ENCODE peak calls at places on chromosomes 4 and X, in six cellular contexts. One of them, this sample, is unnamed.

GRCh38 chrX:57906790-57907189 is 3.5 kb downstream of the ZXDA start:
- DNase-seq in WTC11: no peak
- DNase-seq in GM12878: no peak
- DNase-seq in H1: no peak
- DNase-seq in HepG2: no peak
- DNase-seq in K562: no peak
- DNase-seq in this sample: no peak

GRCh38 chr4:1373892-1374705 is 27.1 kb downstream of the UVSSA start:
- DNase-seq in WTC11: peak
- DNase-seq in GM12878: no peak
- DNase-seq in H1: no peak
- DNase-seq in HepG2: no peak
- DNase-seq in K562: no peak
- DNase-seq in this sample: no peak

GRCh38 chr4:153532227-153532626 is 66.1 kb downstream of the TMEM131L start:
- DNase-seq in WTC11: no peak
- DNase-seq in GM12878: no peak
- DNase-seq in H1: no peak
- DNase-seq in HepG2: no peak
- DNase-seq in K562: no peak
- DNase-seq in this sample: no peak

GRCh38 chr4:186627226-186627865 is 72.0 kb upstream of the MTNR1A start:
- DNase-seq in WTC11: no peak
- DNase-seq in GM12878: no peak
- DNase-seq in H1: no peak
- DNase-seq in HepG2: no peak
- DNase-seq in K562: no peak
- DNase-seq in this sample: peak

GRCh38 chr4:187354740-187355139 is 631.1 kb upstream of the FAT1 start:
- DNase-seq in WTC11: no peak
- DNase-seq in GM12878: no peak
- DNase-seq in H1: no peak
- DNase-seq in HepG2: no peak
- DNase-seq in K562: no peak
- DNase-seq in this sample: no peak

GRCh38 chrX:108186811-108187210 is 95.2 kb downstream of the ATG4A start:
- DNase-seq in WTC11: no peak
- DNase-seq in GM12878: no peak
- DNase-seq in H1: no peak
- DNase-seq in HepG2: peak
- DNase-seq in K562: no peak
- DNase-seq in this sample: no peak

GRCh38 chr4:168451744-168452394 is 28.4 kb downstream of the DDX60L start:
- DNase-seq in WTC11: no peak
- DNase-seq in GM12878: no peak
- DNase-seq in H1: no peak
- DNase-seq in HepG2: no peak
- DNase-seq in K562: no peak
- DNase-seq in this sample: no peak

GRCh38 chr4:52010976-52011375 is 9.2 kb downstream of the LRRC66 start:
- DNase-seq in WTC11: no peak
- DNase-seq in GM12878: no peak
- DNase-seq in H1: no peak
- DNase-seq in HepG2: no peak
- DNase-seq in K562: no peak
- DNase-seq in this sample: no peak

GRCh38 chr4:67700119-67700873 is 659 bp downstream of the UBA6 start:
- DNase-seq in WTC11: no peak
- DNase-seq in GM12878: no peak
- DNase-seq in H1: no peak
- DNase-seq in HepG2: no peak
- DNase-seq in K562: no peak
- DNase-seq in this sample: no peak

GRCh38 chr4:138037716-138038115 is 204.4 kb downstream of the SLC7A11 start:
- DNase-seq in WTC11: no peak
- DNase-seq in GM12878: no peak
- DNase-seq in H1: no peak
- DNase-seq in HepG2: no peak
- DNase-seq in K562: no peak
- DNase-seq in this sample: peak

GRCh38 chr4:147326581-147326980 is 154.3 kb upstream of the EDNRA start:
- DNase-seq in WTC11: no peak
- DNase-seq in GM12878: no peak
- DNase-seq in H1: no peak
- DNase-seq in HepG2: no peak
- DNase-seq in K562: no peak
- DNase-seq in this sample: no peak

GRCh38 chr4:48594185-48594584 is 104.1 kb downstream of the ZAR1 start:
- DNase-seq in WTC11: peak
- DNase-seq in GM12878: no peak
- DNase-seq in H1: no peak
- DNase-seq in HepG2: no peak
- DNase-seq in K562: no peak
- DNase-seq in this sample: peak

GRCh38 chr4:1512738-1513660 is 106.8 kb upstream of the NKX1-1 start:
- DNase-seq in WTC11: peak
- DNase-seq in GM12878: no peak
- DNase-seq in H1: peak
- DNase-seq in HepG2: peak
- DNase-seq in K562: peak
- DNase-seq in this sample: peak

GRCh38 chrX:80765226-80765625 is 44.5 kb downstream of the BRWD3 start:
- DNase-seq in WTC11: no peak
- DNase-seq in GM12878: no peak
- DNase-seq in H1: no peak
- DNase-seq in HepG2: peak
- DNase-seq in K562: no peak
- DNase-seq in this sample: peak

GRCh38 chrX:70038951-70039350 is 10.8 kb downstream of the AWAT2 start:
- DNase-seq in WTC11: no peak
- DNase-seq in GM12878: no peak
- DNase-seq in H1: no peak
- DNase-seq in HepG2: no peak
- DNase-seq in K562: no peak
- DNase-seq in this sample: no peak

GRCh38 chr4:87014284-87014782 is 79.5 kb downstream of the AFF1 start:
- DNase-seq in WTC11: no peak
- DNase-seq in GM12878: no peak
- DNase-seq in H1: no peak
- DNase-seq in HepG2: no peak
- DNase-seq in K562: no peak
- DNase-seq in this sample: no peak

GRCh38 chr4:154961263-154961662 is 180.2 kb downstream of the RBM46 start:
- DNase-seq in WTC11: no peak
- DNase-seq in GM12878: peak
- DNase-seq in H1: no peak
- DNase-seq in HepG2: no peak
- DNase-seq in K562: no peak
- DNase-seq in this sample: no peak

GRCh38 chrX:19912-20571 is 261.1 kb upstream of the PLCXD1 start:
- DNase-seq in WTC11: peak
- DNase-seq in GM12878: no peak
- DNase-seq in H1: peak
- DNase-seq in HepG2: peak
- DNase-seq in K562: peak
- DNase-seq in this sample: peak

GRCh38 chrX:100447563-100448397 is 37.7 kb upstream of the PCDH19 start:
- DNase-seq in WTC11: peak
- DNase-seq in GM12878: no peak
- DNase-seq in H1: peak
- DNase-seq in HepG2: no peak
- DNase-seq in K562: peak
- DNase-seq in this sample: peak

GRCh38 chr4:92864176-92864575 is 560.4 kb downstream of the GRID2 start:
- DNase-seq in WTC11: no peak
- DNase-seq in GM12878: no peak
- DNase-seq in H1: no peak
- DNase-seq in HepG2: no peak
- DNase-seq in K562: no peak
- DNase-seq in this sample: no peak

GRCh38 chr4:64250061-64250460 is 159.2 kb downstream of the TECRL start:
- DNase-seq in WTC11: no peak
- DNase-seq in GM12878: no peak
- DNase-seq in H1: no peak
- DNase-seq in HepG2: no peak
- DNase-seq in K562: no peak
- DNase-seq in this sample: no peak

GRCh38 chrX:129679856-129680255 is 25.1 kb upstream of the APLN start:
- DNase-seq in WTC11: no peak
- DNase-seq in GM12878: no peak
- DNase-seq in H1: no peak
- DNase-seq in HepG2: no peak
- DNase-seq in K562: no peak
- DNase-seq in this sample: no peak

GRCh38 chr4:74625981-74626380 is 168.3 kb downstream of the BTC start:
- DNase-seq in WTC11: no peak
- DNase-seq in GM12878: no peak
- DNase-seq in H1: no peak
- DNase-seq in HepG2: no peak
- DNase-seq in K562: no peak
- DNase-seq in this sample: no peak

GRCh38 chr4:165542476-165542875 is 163.7 kb downstream of the CPE start:
- DNase-seq in WTC11: no peak
- DNase-seq in GM12878: no peak
- DNase-seq in H1: no peak
- DNase-seq in HepG2: no peak
- DNase-seq in K562: no peak
- DNase-seq in this sample: no peak

DNA sequence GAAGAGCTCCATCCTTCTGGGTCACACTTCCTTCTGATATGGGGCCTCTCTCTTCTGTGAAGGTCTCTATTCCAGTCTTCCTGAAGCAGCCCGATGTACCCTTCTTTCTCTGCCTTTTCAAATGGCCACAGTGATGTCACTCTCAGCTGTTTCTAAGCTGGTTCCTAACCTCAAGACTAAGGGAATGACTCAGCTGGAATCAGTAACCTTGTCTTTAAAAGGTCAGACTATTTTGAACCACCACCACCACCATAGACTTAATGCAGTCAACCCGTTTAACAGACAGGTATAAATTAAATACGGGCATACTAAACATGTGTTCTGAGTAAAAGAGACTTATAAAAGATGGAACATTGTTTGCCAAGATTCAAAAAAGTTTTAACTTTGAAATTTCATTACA is 121.0 kb downstream of the PPA2 start:
- DNase-seq in WTC11: no peak
- DNase-seq in GM12878: peak
- DNase-seq in H1: no peak
- DNase-seq in HepG2: no peak
- DNase-seq in K562: peak
- DNase-seq in this sample: no peak
- TF ChIP-seq CREB1 in WTC11: no peak
- TF ChIP-seq CREB1 in GM12878: peak
- TF ChIP-seq CREB1 in H1: no peak
- TF ChIP-seq CREB1 in HepG2: no peak
- TF ChIP-seq CREB1 in K562: no peak
- TF ChIP-seq CREB1 in this sample: no peak

DNA sequence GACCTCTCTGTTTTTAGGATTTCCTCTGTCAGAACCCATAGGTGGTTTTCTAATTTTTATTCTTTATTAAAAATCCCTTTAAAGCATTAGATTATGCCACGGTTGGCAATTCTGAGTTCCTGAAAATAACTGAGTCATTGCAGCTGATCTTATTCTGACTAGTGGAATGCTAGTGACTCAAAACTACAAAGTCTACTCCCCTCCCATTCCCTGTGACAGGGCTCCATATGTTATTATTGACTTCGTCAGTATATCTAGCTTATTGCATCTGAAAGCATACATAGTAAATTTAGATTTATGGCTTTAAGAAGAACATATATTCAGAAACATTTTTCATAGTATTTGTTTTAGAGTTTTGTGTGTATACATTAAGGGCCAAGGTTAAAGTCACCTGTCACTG is 38.5 kb downstream of the HERC3 start:
- DNase-seq in WTC11: no peak
- DNase-seq in GM12878: no peak
- DNase-seq in H1: no peak
- DNase-seq in HepG2: no peak
- DNase-seq in K562: no peak
- DNase-seq in this sample: no peak
- TF ChIP-seq CREB1 in WTC11: no peak
- TF ChIP-seq CREB1 in GM12878: no peak
- TF ChIP-seq CREB1 in H1: no peak
- TF ChIP-seq CREB1 in HepG2: no peak
- TF ChIP-seq CREB1 in K562: no peak
- TF ChIP-seq CREB1 in this sample: no peak

GRCh38 chrX:103918050-103918449 is 44.4 kb upstream of the TMSB15B start:
- DNase-seq in WTC11: peak
- DNase-seq in GM12878: no peak
- DNase-seq in H1: peak
- DNase-seq in HepG2: no peak
- DNase-seq in K562: peak
- DNase-seq in this sample: peak

GRCh38 chrX:103918584-103919335 is 43.7 kb upstream of the TMSB15B start:
- DNase-seq in WTC11: peak
- DNase-seq in GM12878: no peak
- DNase-seq in H1: peak
- DNase-seq in HepG2: no peak
- DNase-seq in K562: no peak
- DNase-seq in this sample: peak

GRCh38 chrX:103913356-103914020 is 48.9 kb upstream of the TMSB15B start:
- DNase-seq in WTC11: peak
- DNase-seq in GM12878: no peak
- DNase-seq in H1: no peak
- DNase-seq in HepG2: no peak
- DNase-seq in K562: no peak
- DNase-seq in this sample: peak

DNA sequence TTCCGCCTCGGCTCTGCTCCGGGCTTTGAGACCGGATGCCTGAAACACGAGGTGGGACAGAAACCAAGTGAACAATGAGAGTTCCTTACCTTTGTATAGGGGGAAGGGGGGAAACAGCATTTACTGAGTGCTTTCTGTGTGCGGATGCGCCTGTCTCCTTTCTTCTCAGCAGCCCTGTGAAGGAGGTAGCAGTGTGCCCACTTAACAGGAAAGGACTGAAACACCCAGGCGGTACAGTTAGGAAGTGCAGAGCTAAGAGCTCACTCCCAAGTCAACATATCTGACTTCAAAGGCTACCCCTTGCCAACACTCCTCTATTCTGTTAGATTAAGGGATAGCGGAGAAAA is 43.1 kb upstream of the TMSB15B start:
- DNase-seq in WTC11: no peak
- DNase-seq in GM12878: no peak
- DNase-seq in H1: no peak
- DNase-seq in HepG2: no peak
- DNase-seq in K562: no peak
- DNase-seq in this sample: no peak
- TF ChIP-seq CREB1 in WTC11: no peak
- TF ChIP-seq CREB1 in GM12878: no peak
- TF ChIP-seq CREB1 in H1: no peak
- TF ChIP-seq CREB1 in HepG2: no peak
- TF ChIP-seq CREB1 in K562: no peak
- TF ChIP-seq CREB1 in this sample: no peak

DNA sequence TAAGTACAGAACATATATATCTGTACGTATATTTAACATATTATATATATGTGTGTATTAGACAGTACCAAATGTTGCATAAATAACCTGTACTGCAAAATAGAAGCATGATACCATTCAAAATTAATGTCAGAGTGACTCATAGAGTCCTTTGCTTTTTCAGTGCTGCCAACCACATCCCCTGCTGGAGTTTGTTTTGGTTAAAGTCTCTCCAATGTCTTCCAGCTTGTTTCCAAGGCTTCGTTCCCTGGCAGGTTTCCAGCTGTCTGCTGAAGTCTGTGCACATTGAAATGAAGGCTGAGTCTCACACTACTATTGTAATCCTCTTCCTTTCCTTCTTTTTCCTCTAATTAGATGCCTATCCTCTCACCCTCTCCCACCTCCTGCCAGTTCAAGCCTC is 14.9 kb downstream of the NRK start:
- DNase-seq in WTC11: no peak
- DNase-seq in GM12878: no peak
- DNase-seq in H1: no peak
- DNase-seq in HepG2: no peak
- DNase-seq in K562: no peak
- DNase-seq in this sample: no peak
- TF ChIP-seq CREB1 in WTC11: no peak
- TF ChIP-seq CREB1 in GM12878: no peak
- TF ChIP-seq CREB1 in H1: no peak
- TF ChIP-seq CREB1 in HepG2: no peak
- TF ChIP-seq CREB1 in K562: no peak
- TF ChIP-seq CREB1 in this sample: no peak